ENCODE peak calls at places on chromosomes 16 and 17, in four cellular contexts. Q is esophagus muscularis mucosa, Y is HCT116, C is OCI-LY7. L is an unnamed sample. For H3K4me1, the result is how much of the 10 kb centered on the place peaks cover.

GRCh38 chr17:41360291-41360995 is 9.2 kb downstream of the KRT33B start:
- DNase-seq in Y (no peak), C (no peak), Q (peak), L (no peak)

GRCh38 chr17:45307290-45308015 is 9.4 kb downstream of the MAP3K14 start:
- DNase-seq in Q (no peak), C (peak), Y (no peak), L (no peak)

GRCh38 chr16:29815032-29815721 is 775 bp upstream of the PAGR1 start:
- DNase-seq in Y (no peak), C (no peak), Q (no peak), L (no peak)

GRCh38 chr17:48642059-48642842 is 16.1 kb upstream of the HOXB9 start:
- DNase-seq in Y (no peak), Q (no peak), C (no peak), L (no peak)

GRCh38 chr16:68116256-68116853 is 31.2 kb downstream of the NFATC3 start:
- DNase-seq in Y (no peak), Q (no peak), C (peak), L (no peak)

GRCh38 chr17:83159204-83160049 is 80.0 kb downstream of the METRNL start:
- DNase-seq in Y (no peak), Q (no peak), C (no peak), L (no peak)

GRCh38 chr16:89093602-89094251 is at the start of gene ACSF3:
- DNase-seq in C (peak), Y (no peak), Q (no peak), L (no peak)

GRCh38 chr16:74522160-74522559 is 84.8 kb downstream of the GLG1 start:
- DNase-seq in Y (no peak), C (no peak), Q (no peak), L (no peak)

GRCh38 chr17:31100840-31101239 is 6.1 kb downstream of the NF1 start:
- DNase-seq in Q (no peak), C (no peak), Y (no peak), L (no peak)

GRCh38 chr16:31107465-31107867 is 720 bp upstream of the BCKDK start:
- DNase-seq in Q (no peak), C (peak), Y (no peak), L (no peak)

GRCh38 chr16:9103546-9103945 is 12.1 kb downstream of the HAPSTR1 start:
- DNase-seq in Y (no peak), Q (no peak), C (no peak), L (no peak)

GRCh38 chr16:9102943-9103342 is 11.5 kb downstream of the HAPSTR1 start:
- DNase-seq in Y (no peak), Q (no peak), C (no peak), L (no peak)

GRCh38 chr16:9107025-9107970 is 15.9 kb downstream of the HAPSTR1 start:
- DNase-seq in C (no peak), Y (no peak), Q (no peak), L (no peak)

GRCh38 chr16:9102379-9102778 is 10.9 kb downstream of the HAPSTR1 start:
- DNase-seq in Q (no peak), C (no peak), Y (no peak), L (no peak)

DNA sequence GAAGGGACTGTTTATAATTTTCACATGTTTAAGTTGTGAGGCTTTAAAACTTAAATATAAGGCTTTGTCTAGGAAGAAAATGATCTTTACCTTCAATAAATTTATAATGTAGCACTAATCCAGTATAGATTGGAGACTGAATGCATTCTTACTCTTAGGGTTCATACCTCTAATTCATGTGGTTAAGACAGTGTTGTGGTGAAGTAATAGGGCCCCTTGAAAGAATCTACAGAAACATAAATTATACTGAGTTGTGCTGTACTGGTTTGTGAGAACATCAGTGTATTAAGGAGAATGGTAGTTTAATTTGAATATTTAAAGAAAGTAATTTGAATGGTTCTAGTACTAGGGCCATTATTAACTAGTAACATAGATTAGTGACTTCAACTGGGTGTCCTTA is 13.7 kb downstream of the HAPSTR1 start:
- DNase-seq in Q (no peak), Y (no peak), C (no peak), L (no peak)
- H3K4me1 ChIP-seq in Q (half or more), Y (under half), C (under half), L (half or more)

GRCh38 chr16:53355064-53355463 is 79.2 kb upstream of the RBL2 start:
- DNase-seq in Y (no peak), Q (peak), C (no peak), L (no peak)

GRCh38 chr16:53357955-53358354 is 76.3 kb upstream of the RBL2 start:
- DNase-seq in Q (peak), Y (no peak), C (no peak), L (no peak)

GRCh38 chr16:53357208-53357586 is 77.1 kb upstream of the RBL2 start:
- DNase-seq in Y (no peak), Q (peak), C (no peak), L (no peak)

GRCh38 chr16:53356478-53357207 is 77.6 kb upstream of the RBL2 start:
- DNase-seq in C (peak), Q (peak), Y (no peak), L (no peak)

DNA sequence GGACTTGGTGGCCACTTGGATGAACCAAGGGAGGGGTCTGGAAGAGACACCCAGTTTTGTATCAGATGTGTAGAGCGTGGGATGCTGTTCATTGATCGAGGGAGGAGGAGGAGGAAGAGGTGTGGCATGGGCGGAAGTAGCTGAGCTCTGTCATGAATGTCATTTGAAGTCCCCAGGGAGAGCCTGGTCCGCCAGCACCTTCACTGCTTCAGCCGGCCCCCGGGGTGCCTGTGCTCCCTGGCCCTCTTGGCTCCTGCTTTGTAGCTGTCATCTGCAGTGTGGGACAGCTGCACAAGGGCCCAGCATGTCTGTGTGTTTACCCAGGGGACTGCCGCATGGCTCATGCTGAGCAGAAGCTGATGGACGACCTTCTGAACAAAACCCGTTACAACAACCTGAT is 75.4 kb upstream of the RBL2 start:
- DNase-seq in Y (no peak), C (peak), Q (peak), L (no peak)
- H3K4me3 ChIP-seq in Y (no peak), C (no peak), Q (no peak), L (no peak)

GRCh38 chr17:16446338-16446983 is 31.1 kb downstream of the TRPV2 start:
- DNase-seq in Q (no peak), C (no peak), Y (no peak), L (no peak)
- TF ChIP-seq CTCF in Q (no peak), C (peak), Y (peak), L (no peak)

GRCh38 chr16:52537463-52537862 is 9.5 kb downstream of the TOX3 start:
- DNase-seq in C (no peak), Y (no peak), Q (no peak), L (no peak)
- H3K4me1 ChIP-seq in C (under half), Y (under half), Q (under half), L (under half)

GRCh38 chr17:18229771-18230170 is 4.3 kb downstream of the LLGL1 start:
- DNase-seq in Q (no peak), Y (no peak), C (no peak), L (no peak)

GRCh38 chr17:18231156-18231555 is 5.7 kb downstream of the LLGL1 start:
- DNase-seq in C (no peak), Q (no peak), Y (no peak), L (no peak)

GRCh38 chr17:18229254-18229653 is 3.8 kb downstream of the LLGL1 start:
- DNase-seq in Q (no peak), C (no peak), Y (no peak), L (no peak)

GRCh38 chr17:18228176-18228682 is 2.8 kb downstream of the LLGL1 start:
- DNase-seq in Y (no peak), Q (no peak), C (no peak), L (no peak)

GRCh38 chr17:18230288-18231141 is 5.1 kb downstream of the LLGL1 start:
- DNase-seq in Y (no peak), Q (no peak), C (no peak), L (no peak)
- H3K4me3 ChIP-seq in Y (no peak), Q (no peak), C (no peak), L (no peak)

GRCh38 chr17:37088913-37089312 is 140.2 kb downstream of the AATF start:
- DNase-seq in Y (no peak), Q (no peak), C (no peak), L (no peak)
- TF ChIP-seq CTCF in Y (no peak), Q (no peak), C (no peak), L (no peak)

GRCh38 chr16:16019488-16019887 is 70.1 kb downstream of the ABCC1 start:
- DNase-seq in Y (peak), C (no peak), Q (no peak), L (no peak)
- H3K4me1 ChIP-seq in Y (half or more), C (under half), Q (half or more), L (under half)

GRCh38 chr16:716768-717325 is 1.9 kb downstream of the METRN start:
- DNase-seq in Y (no peak), C (no peak), Q (no peak), L (no peak)
- H3K4me3 ChIP-seq in Y (peak), C (no peak), Q (peak), L (no peak)

DNA sequence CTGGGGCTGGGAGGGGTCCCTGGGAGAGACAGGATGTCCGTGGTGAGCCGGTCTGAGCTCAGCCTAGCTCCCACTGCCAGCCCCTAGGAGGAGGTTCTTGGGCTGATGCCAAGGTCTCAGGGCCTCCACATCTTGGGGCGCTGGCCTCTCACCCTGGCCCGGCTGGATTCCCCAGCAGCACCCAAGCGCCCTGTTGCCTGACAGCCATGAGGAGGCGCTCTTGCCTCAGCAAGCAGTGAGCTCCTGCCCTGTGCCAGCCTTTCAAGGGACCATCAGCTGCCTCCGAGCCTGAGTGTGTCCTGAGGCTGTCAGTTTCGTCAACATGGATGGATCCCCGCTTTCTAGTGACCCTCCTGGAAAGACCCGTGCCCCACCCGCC is 234.9 kb upstream of the CIBAR2 start:
- DNase-seq in C (no peak), Q (no peak), Y (no peak), L (no peak)
- TF ChIP-seq CTCF in C (peak), Q (peak), Y (peak), L (no peak)